ENCODE peak calls at places on chromosome 16, in ten cellular contexts. One of them, this sample, is unnamed.

GRCh38 chr16:46949216-46949892 is 24.1 kb downstream of the DNAJA2 start:
- DNase-seq in posterior cingulate gyrus: no peak
- DNase-seq in NCI-H2081: peak; percentile 20
- DNase-seq in T follicular helper cell: no peak
- DNase-seq in NCI-H460: no peak
- DNase-seq in stromal cell of bone marrow: no peak
- DNase-seq in T-helper 2 cell: no peak
- DNase-seq in putamen: no peak
- DNase-seq in AG08396: no peak
- DNase-seq in fibroblast of gingiva: no peak
- DNase-seq in this sample: no peak

GRCh38 chr16:67241008-67241900 is 6.0 kb downstream of the FHOD1 start:
- DNase-seq in stromal cell of bone marrow: peak; percentile 58
- DNase-seq in T-helper 2 cell: no peak
- DNase-seq in posterior cingulate gyrus: peak; percentile 70
- DNase-seq in fibroblast of gingiva: peak; percentile 91
- DNase-seq in NCI-H460: peak; percentile 68
- DNase-seq in AG08396: peak; percentile 86
- DNase-seq in putamen: no peak
- DNase-seq in T follicular helper cell: no peak
- DNase-seq in NCI-H2081: no peak
- DNase-seq in this sample: peak; percentile 73

GRCh38 chr16:70804153-70804728 is 3.3 kb upstream of the VAC14 start:
- DNase-seq in putamen: no peak
- DNase-seq in T-helper 2 cell: no peak
- DNase-seq in stromal cell of bone marrow: peak; percentile 63
- DNase-seq in AG08396: peak; percentile 57
- DNase-seq in NCI-H460: no peak
- DNase-seq in fibroblast of gingiva: peak; percentile 79
- DNase-seq in posterior cingulate gyrus: no peak
- DNase-seq in T follicular helper cell: no peak
- DNase-seq in NCI-H2081: no peak
- DNase-seq in this sample: peak; percentile 73

GRCh38 chr16:88455610-88456355 is 2.7 kb downstream of the ZFPM1 start:
- DNase-seq in putamen: no peak
- DNase-seq in T follicular helper cell: peak; percentile 52
- DNase-seq in T-helper 2 cell: no peak
- DNase-seq in NCI-H460: no peak
- DNase-seq in NCI-H2081: peak; percentile 48
- DNase-seq in posterior cingulate gyrus: no peak
- DNase-seq in AG08396: peak; percentile 75
- DNase-seq in fibroblast of gingiva: peak; percentile 38
- DNase-seq in stromal cell of bone marrow: peak; percentile 18
- DNase-seq in this sample: no peak

GRCh38 chr16:63312343-63312742 is 1276.1 kb upstream of the CDH8 start:
- DNase-seq in T follicular helper cell: no peak
- DNase-seq in NCI-H460: no peak
- DNase-seq in stromal cell of bone marrow: no peak
- DNase-seq in putamen: no peak
- DNase-seq in posterior cingulate gyrus: no peak
- DNase-seq in fibroblast of gingiva: no peak
- DNase-seq in NCI-H2081: no peak
- DNase-seq in AG08396: no peak
- DNase-seq in T-helper 2 cell: no peak
- DNase-seq in this sample: no peak

GRCh38 chr16:2003827-2004641 is 5.6 kb downstream of the ZNF598 start:
- DNase-seq in posterior cingulate gyrus: peak; percentile 93
- DNase-seq in T follicular helper cell: peak; percentile 82
- DNase-seq in NCI-H2081: peak; percentile 93
- DNase-seq in T-helper 2 cell: peak; percentile 59
- DNase-seq in fibroblast of gingiva: peak; percentile 77
- DNase-seq in putamen: peak; percentile 41
- DNase-seq in NCI-H460: peak; percentile 91
- DNase-seq in AG08396: peak; percentile 95
- DNase-seq in stromal cell of bone marrow: peak; percentile 45
- DNase-seq in this sample: no peak

GRCh38 chr16:49440156-49441065 is 66.8 kb downstream of the C16orf78 start:
- DNase-seq in AG08396: no peak
- DNase-seq in T-helper 2 cell: no peak
- DNase-seq in T follicular helper cell: no peak
- DNase-seq in putamen: no peak
- DNase-seq in stromal cell of bone marrow: no peak
- DNase-seq in NCI-H460: no peak
- DNase-seq in fibroblast of gingiva: no peak
- DNase-seq in NCI-H2081: no peak
- DNase-seq in posterior cingulate gyrus: peak; percentile 91
- DNase-seq in this sample: no peak

GRCh38 chr16:30379165-30379783 is 3.1 kb downstream of the SEPTIN1 start:
- DNase-seq in NCI-H2081: no peak
- DNase-seq in NCI-H460: no peak
- DNase-seq in stromal cell of bone marrow: no peak
- DNase-seq in fibroblast of gingiva: no peak
- DNase-seq in T-helper 2 cell: no peak
- DNase-seq in putamen: no peak
- DNase-seq in T follicular helper cell: no peak
- DNase-seq in posterior cingulate gyrus: no peak
- DNase-seq in AG08396: no peak
- DNase-seq in this sample: no peak

GRCh38 chr16:11007714-11008240 is 63.4 kb downstream of the CLEC16A start:
- DNase-seq in NCI-H460: no peak
- DNase-seq in T follicular helper cell: no peak
- DNase-seq in posterior cingulate gyrus: no peak
- DNase-seq in fibroblast of gingiva: no peak
- DNase-seq in stromal cell of bone marrow: no peak
- DNase-seq in NCI-H2081: no peak
- DNase-seq in T-helper 2 cell: no peak
- DNase-seq in putamen: no peak
- DNase-seq in AG08396: no peak
- DNase-seq in this sample: no peak

GRCh38 chr16:4664538-4665418 is 28.6 kb upstream of the NUDT16L1 start:
- DNase-seq in NCI-H2081: no peak
- DNase-seq in T follicular helper cell: peak; percentile 29
- DNase-seq in T-helper 2 cell: no peak
- DNase-seq in NCI-H460: no peak
- DNase-seq in fibroblast of gingiva: no peak
- DNase-seq in stromal cell of bone marrow: no peak
- DNase-seq in putamen: no peak
- DNase-seq in posterior cingulate gyrus: no peak
- DNase-seq in AG08396: no peak
- DNase-seq in this sample: no peak

GRCh38 chr16:68384293-68385255 is 63.7 kb downstream of the SMPD3 start:
- DNase-seq in posterior cingulate gyrus: no peak
- DNase-seq in T-helper 2 cell: no peak
- DNase-seq in stromal cell of bone marrow: no peak
- DNase-seq in T follicular helper cell: no peak
- DNase-seq in NCI-H2081: peak; percentile 56
- DNase-seq in NCI-H460: no peak
- DNase-seq in putamen: no peak
- DNase-seq in AG08396: no peak
- DNase-seq in fibroblast of gingiva: no peak
- DNase-seq in this sample: no peak

This sample was measured in skeletal muscle cell.